ENCODE peak calls at places on chromosomes 2 and 18, in six cellular contexts. H, Z, Y, D, G and E are unnamed samples.

GRCh38 chr18:5238371-5238758 is 41.3 kb upstream of the AKAIN1 start:
- DNase-seq in Z (peak), H (peak), D (no peak), G (peak), Y (no peak), E (no peak)

GRCh38 chr18:63339920-63340484 is 20.4 kb upstream of the BCL2 start:
- DNase-seq in D (no peak), Z (no peak), Y (peak), G (peak), H (no peak), E (no peak)

GRCh38 chr18:56315363-56315762 is 323.0 kb downstream of the TXNL1 start:
- DNase-seq in Z (no peak), D (no peak), G (peak), H (no peak), Y (no peak), E (no peak)

GRCh38 chr18:46174317-46175039 is 70.3 kb downstream of the HAUS1 start:
- DNase-seq in H (peak), D (no peak), Z (peak), G (peak), Y (peak), E (no peak)

GRCh38 chr2:3706892-3707291 is 3.5 kb downstream of the DCDC2C start:
- DNase-seq in Z (no peak), G (no peak), H (no peak), D (no peak), Y (no peak), E (no peak)

GRCh38 chr2:238494573-238494961 is 67.8 kb downstream of the ASB1 start:
- DNase-seq in G (no peak), Z (no peak), H (no peak), D (no peak), Y (peak), E (no peak)

GRCh38 chr2:186554850-186555785 is 34.7 kb upstream of the ITGAV start:
- DNase-seq in Z (no peak), H (no peak), Y (no peak), G (no peak), D (no peak), E (no peak)

GRCh38 chr18:38539871-38540270 is 974.3 kb upstream of the CELF4 start:
- DNase-seq in Y (no peak), H (no peak), D (no peak), Z (no peak), G (no peak), E (no peak)

GRCh38 chr2:86032861-86033595 is 72.7 kb downstream of the POLR1A start:
- DNase-seq in Z (no peak), H (no peak), Y (no peak), D (no peak), G (no peak), E (no peak)

GRCh38 chr18:51135361-51135760 is 62.1 kb downstream of the MEX3C start:
- DNase-seq in Z (no peak), Y (no peak), H (peak), D (no peak), G (peak), E (peak)

GRCh38 chr2:143157001-143157798 is 28.0 kb downstream of the ARHGAP15 start:
- DNase-seq in D (no peak), Y (no peak), Z (no peak), H (no peak), G (no peak), E (no peak)

GRCh38 chr2:231716641-231717280 is 8.4 kb downstream of the PTMA start:
- DNase-seq in Z (no peak), Y (no peak), G (peak), D (no peak), H (no peak), E (no peak)

GRCh38 chr2:231715499-231715837 is 7.1 kb downstream of the PTMA start:
- DNase-seq in D (no peak), H (no peak), Y (no peak), G (no peak), Z (no peak), E (no peak)

GRCh38 chr2:231718799-231719198 is 10.5 kb downstream of the PTMA start:
- DNase-seq in H (peak), Y (no peak), Z (no peak), G (no peak), D (no peak), E (no peak)

GRCh38 chr2:231715988-231716616 is 7.8 kb downstream of the PTMA start:
- DNase-seq in D (no peak), H (no peak), Y (no peak), Z (no peak), G (peak), E (no peak)

GRCh38 chr2:231717281-231718180 is 9.2 kb downstream of the PTMA start:
- DNase-seq in D (no peak), Z (no peak), G (peak), H (peak), Y (peak), E (peak)
- H3K4me3 ChIP-seq in D (peak), Z (no peak), G (peak), H (no peak), Y (peak), E (no peak)

DNA sequence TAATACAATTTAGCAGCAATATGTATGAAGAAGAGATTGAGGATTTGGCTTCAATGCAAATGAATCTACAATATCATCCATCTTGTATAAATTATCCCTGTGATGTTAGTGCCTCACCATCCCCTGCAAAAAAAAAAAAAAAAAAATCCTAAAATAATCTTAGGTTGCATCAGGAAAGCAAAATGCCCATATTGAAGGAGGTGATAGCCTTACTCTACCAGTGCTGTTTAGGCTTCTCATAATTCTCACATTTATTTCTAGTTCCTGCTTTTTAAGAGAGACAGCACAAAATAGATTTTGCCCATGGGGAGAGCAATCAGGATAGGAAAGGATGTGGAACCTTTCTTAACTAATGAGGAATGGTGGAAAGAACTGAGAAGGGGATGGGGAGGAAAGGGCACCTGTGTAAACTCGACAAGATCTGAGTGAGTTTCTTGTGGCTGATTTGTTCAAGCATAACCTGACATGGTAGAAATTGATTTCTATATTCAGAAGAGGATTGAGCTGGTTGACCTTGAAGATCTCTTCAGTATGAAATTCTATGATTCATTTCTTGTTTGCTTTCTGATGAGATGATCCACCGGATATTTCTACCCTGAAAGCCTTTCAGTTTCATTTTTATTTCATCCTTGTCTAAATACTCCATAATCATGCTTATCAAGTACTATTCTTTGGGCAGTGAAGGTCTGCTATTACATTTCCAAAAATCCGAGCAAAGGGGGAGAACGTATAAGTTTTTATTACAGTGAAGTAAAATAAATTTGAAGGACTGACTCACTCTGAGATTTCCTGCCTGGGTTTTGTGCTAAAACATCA is 391.2 kb downstream of the PTPRM start:
- DNase-seq in Y (no peak), Z (no peak), H (no peak), D (no peak), G (no peak), E (no peak)
- H3K4me3 ChIP-seq in Y (no peak), Z (no peak), H (peak), D (no peak), G (no peak), E (no peak)

GRCh38 chr2:159902722-159903121 is 104.7 kb upstream of the CD302 start:
- DNase-seq in D (no peak), H (no peak), Z (no peak), G (no peak), Y (no peak), E (no peak)

GRCh38 chr2:159905901-159906300 is 107.9 kb upstream of the CD302 start:
- DNase-seq in G (no peak), D (no peak), Z (no peak), H (no peak), Y (no peak), E (no peak)

GRCh38 chr2:159903404-159904126 is 105.6 kb upstream of the CD302 start:
- DNase-seq in H (peak), D (no peak), Z (peak), Y (no peak), G (peak), E (no peak)

GRCh38 chr2:159904565-159905281 is 106.7 kb upstream of the CD302 start:
- DNase-seq in Y (peak), H (peak), G (no peak), Z (peak), D (no peak), E (no peak)

GRCh38 chr2:159904127-159904564 is 106.1 kb upstream of the CD302 start:
- DNase-seq in Z (peak), Y (no peak), H (peak), D (no peak), G (no peak), E (no peak)
- H3K4me3 ChIP-seq in Z (peak), Y (peak), H (peak), D (peak), G (no peak), E (peak)

GRCh38 chr2:201263774-201264173 is 3.4 kb downstream of the CASP8 start:
- DNase-seq in G (no peak), D (no peak), Z (no peak), H (no peak), Y (no peak), E (no peak)
- H3K4me3 ChIP-seq in G (no peak), D (no peak), Z (peak), H (no peak), Y (no peak), E (no peak)

GRCh38 chr2:46942143-46942526 is 26.5 kb upstream of the MCFD2 start:
- DNase-seq in Z (peak), D (no peak), H (peak), G (no peak), Y (no peak), E (no peak)

GRCh38 chr2:46945671-46946070 is 30.1 kb upstream of the MCFD2 start:
- DNase-seq in H (no peak), Z (no peak), Y (no peak), G (no peak), D (no peak), E (no peak)

GRCh38 chr2:46947841-46948240 is 32.2 kb upstream of the MCFD2 start:
- DNase-seq in H (no peak), D (no peak), Y (no peak), Z (no peak), G (no peak), E (no peak)

GRCh38 chr2:46942891-46943626 is 27.5 kb upstream of the MCFD2 start:
- DNase-seq in Y (no peak), G (no peak), H (no peak), Z (no peak), D (no peak), E (no peak)

GRCh38 chr2:46943881-46944798 is 28.5 kb upstream of the MCFD2 start:
- DNase-seq in H (no peak), G (no peak), Z (peak), D (no peak), Y (no peak), E (no peak)
- H3K4me3 ChIP-seq in H (peak), G (no peak), Z (peak), D (no peak), Y (no peak), E (no peak)

GRCh38 chr2:164920430-164920829 is 34.9 kb downstream of the SLC38A11 start:
- DNase-seq in D (peak), G (peak), Z (no peak), H (peak), Y (no peak), E (peak)
- H3K4me3 ChIP-seq in D (no peak), G (no peak), Z (no peak), H (no peak), Y (no peak), E (peak)

DNA sequence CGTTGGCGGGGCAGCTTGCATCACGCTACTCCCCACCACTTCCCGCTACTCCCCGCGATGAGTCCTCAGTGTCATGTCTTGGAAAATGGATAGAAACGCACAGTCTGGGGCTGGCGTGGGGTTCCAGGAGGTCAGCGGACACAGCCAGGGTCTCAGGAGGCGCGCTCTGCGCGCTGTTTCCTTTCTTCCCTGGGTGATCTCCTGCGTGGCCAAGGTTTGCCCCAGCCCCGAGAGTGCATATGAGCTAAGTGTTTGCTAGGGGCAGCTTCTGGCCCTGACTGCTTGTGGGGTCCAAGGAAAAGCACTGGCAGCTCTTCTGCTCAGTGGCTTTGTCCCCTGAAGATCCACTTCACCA is 2.7 kb upstream of the HS6ST1 start:
- DNase-seq in Z (no peak), D (no peak), Y (peak), G (no peak), H (no peak), E (no peak)
- H3K4me3 ChIP-seq in Z (peak), D (no peak), Y (no peak), G (no peak), H (no peak), E (no peak)